ENCODE peak calls at places on chromosomes 4 and X, in nine cellular contexts. G, N, P, O, B, C, Q, X and R are unnamed samples. For H3K4me1, the result is how much of the 10 kb centered on the place peaks cover.

GRCh38 chrX:150032742-150033141 is 94.5 kb upstream of the EOLA2 start:
- DNase-seq in Q (no peak), C (no peak), B (no peak), X (no peak), P (no peak), O (peak), G (no peak), N (no peak), R (no peak)

GRCh38 chr4:53507671-53508286 is 83.5 kb downstream of the LNX1 start:
- DNase-seq in B (no peak), O (no peak), N (no peak), P (no peak), X (peak), C (peak), Q (no peak), G (peak), R (no peak)

GRCh38 chr4:140609548-140610425 is 41.0 kb upstream of the UCP1 start:
- DNase-seq in O (peak), Q (peak), G (no peak), P (no peak), C (no peak), B (no peak), X (no peak), N (no peak), R (no peak)

GRCh38 chr4:22187203-22187835 is 238.7 kb upstream of the KCNIP4 start:
- DNase-seq in O (no peak), P (no peak), Q (no peak), B (no peak), X (no peak), G (no peak), C (no peak), N (no peak), R (no peak)

GRCh38 chrX:109635151-109635550 is 10.2 kb upstream of the KCNE5 start:
- DNase-seq in O (peak), P (no peak), X (no peak), G (no peak), Q (no peak), N (no peak), B (no peak), C (no peak), R (no peak)

GRCh38 chrX:11381464-11381863 is 88.3 kb downstream of the AMELX start:
- DNase-seq in Q (no peak), N (no peak), X (no peak), O (peak), G (no peak), B (peak), C (no peak), P (no peak), R (no peak)

GRCh38 chrX:150984164-150984824 is 1.2 kb downstream of the HMGB3 start:
- DNase-seq in P (no peak), B (no peak), G (no peak), X (no peak), Q (peak), C (no peak), N (no peak), O (peak), R (no peak)

GRCh38 chr4:153560918-153561317 is 94.8 kb downstream of the TMEM131L start:
- DNase-seq in X (no peak), B (no peak), C (no peak), Q (no peak), N (no peak), G (no peak), P (no peak), O (no peak), R (no peak)

GRCh38 chr4:64174247-64174882 is 234.9 kb downstream of the TECRL start:
- DNase-seq in N (no peak), C (no peak), Q (no peak), P (no peak), O (no peak), X (no peak), B (no peak), G (no peak), R (no peak)

GRCh38 chr4:72302981-72303704 is 265.9 kb downstream of the ADAMTS3 start:
- DNase-seq in O (peak), C (no peak), B (peak), N (no peak), G (no peak), P (no peak), Q (peak), X (no peak), R (no peak)

GRCh38 chrX:67612231-67612630 is 68.4 kb downstream of the AR start:
- DNase-seq in N (no peak), Q (no peak), O (no peak), B (no peak), X (no peak), P (no peak), G (no peak), C (no peak), R (no peak)

GRCh38 chrX:45667666-45668065 is 467.0 kb upstream of the DIPK2B start:
- DNase-seq in O (no peak), X (no peak), P (no peak), Q (no peak), B (no peak), G (no peak), N (no peak), C (no peak), R (no peak)

GRCh38 chr4:41598580-41598979 is 60.6 kb downstream of the LIMCH1 start:
- DNase-seq in Q (no peak), C (no peak), B (no peak), O (no peak), P (no peak), X (no peak), N (no peak), G (no peak), R (no peak)

GRCh38 chr4:152328595-152328994 is 207.3 kb downstream of the FBXW7 start:
- DNase-seq in X (no peak), P (no peak), O (no peak), G (no peak), B (no peak), Q (no peak), C (no peak), N (no peak), R (no peak)

GRCh38 chr4:96593422-96593821 is 753.5 kb downstream of the PDHA2 start:
- DNase-seq in N (no peak), O (no peak), Q (no peak), P (no peak), B (peak), X (no peak), G (no peak), C (no peak), R (no peak)

GRCh38 chr4:100657187-100657586 is 139.4 kb upstream of the EMCN start:
- DNase-seq in O (no peak), B (no peak), Q (no peak), N (no peak), X (no peak), P (no peak), G (no peak), C (no peak), R (no peak)

GRCh38 chr4:10336471-10336870 is 120.8 kb downstream of the ZNF518B start:
- DNase-seq in N (no peak), C (no peak), O (no peak), X (no peak), B (no peak), P (no peak), G (no peak), Q (no peak), R (no peak)

GRCh38 chr4:105569014-105569850 is 16.8 kb downstream of the ARHGEF38 start:
- DNase-seq in G (no peak), B (no peak), X (no peak), N (no peak), Q (no peak), C (no peak), P (no peak), O (no peak), R (no peak)

GRCh38 chrX:150616863-150617198 is 48.4 kb downstream of the MTM1 start:
- DNase-seq in O (no peak), X (no peak), C (no peak), Q (no peak), N (no peak), P (no peak), G (no peak), B (no peak), R (no peak)

GRCh38 chrX:357693-358471 is 28.8 kb downstream of the PPP2R3B start:
- DNase-seq in P (peak), Q (peak), O (no peak), C (peak), G (peak), N (peak), B (no peak), X (no peak), R (peak)

GRCh38 chr4:99938243-99938753 is 8.1 kb downstream of the DNAJB14 start:
- DNase-seq in O (no peak), C (no peak), B (no peak), G (no peak), N (no peak), X (no peak), P (no peak), Q (no peak), R (no peak)

GRCh38 chr4:70577220-70577927 is 14.7 kb upstream of the AMBN start:
- DNase-seq in O (no peak), B (no peak), Q (no peak), N (no peak), G (no peak), X (no peak), P (no peak), C (no peak), R (no peak)

GRCh38 chr4:40283413-40283812 is 51.7 kb upstream of the CHRNA9 start:
- DNase-seq in G (no peak), X (no peak), O (no peak), B (no peak), P (no peak), N (no peak), C (no peak), Q (no peak), R (no peak)

GRCh38 chr4:151197258-151197657 is 79.7 kb upstream of the PRSS48 start:
- DNase-seq in N (no peak), B (no peak), O (no peak), X (no peak), G (no peak), C (no peak), Q (no peak), P (no peak), R (no peak)

GRCh38 chr4:151192556-151193235 is 84.3 kb upstream of the PRSS48 start:
- DNase-seq in B (no peak), X (no peak), Q (no peak), O (no peak), C (no peak), P (no peak), N (no peak), G (no peak), R (no peak)

GRCh38 chr4:151195801-151196200 is 81.2 kb upstream of the PRSS48 start:
- DNase-seq in B (no peak), Q (no peak), O (no peak), C (no peak), N (no peak), X (no peak), P (no peak), G (no peak), R (no peak)

GRCh38 chr4:151198748-151199147 is 78.2 kb upstream of the PRSS48 start:
- DNase-seq in B (no peak), G (no peak), P (no peak), C (no peak), N (no peak), O (no peak), Q (no peak), X (no peak), R (no peak)

GRCh38 chr4:151193414-151193813 is 83.5 kb upstream of the PRSS48 start:
- DNase-seq in Q (no peak), P (no peak), X (no peak), B (no peak), G (no peak), O (no peak), C (no peak), N (no peak), R (no peak)
- H3K4me1 ChIP-seq in Q (under half), P (under half), X (under half), B (under half), G (half or more), O (under half), C (under half), N (under half), R (under half)

GRCh38 chr4:7838136-7838782 is 101.4 kb downstream of the AFAP1 start:
- DNase-seq in P (no peak), O (no peak), G (no peak), X (no peak), N (no peak), B (no peak), C (no peak), Q (no peak), R (no peak)
- H3K27ac ChIP-seq in P (no peak), O (no peak), G (no peak), X (no peak), N (no peak), B (no peak), C (no peak), Q (no peak), R (no peak)

GRCh38 chr4:15504041-15504440 is 34.4 kb downstream of the CC2D2A start:
- DNase-seq in G (no peak), B (no peak), N (no peak), Q (no peak), C (no peak), P (no peak), X (no peak), O (no peak), R (no peak)
- H3K4me3 ChIP-seq in G (no peak), B (no peak), N (no peak), Q (no peak), C (no peak), P (no peak), X (no peak), O (no peak), R (no peak)

GRCh38 chr4:168850016-168850415 is 160.0 kb downstream of the CBR4 start:
- DNase-seq in X (no peak), P (no peak), B (no peak), N (no peak), G (no peak), O (no peak), Q (no peak), C (no peak), R (no peak)

GRCh38 chr4:168846414-168846813 is 163.6 kb downstream of the CBR4 start:
- DNase-seq in Q (no peak), N (no peak), C (no peak), O (no peak), P (no peak), X (no peak), G (no peak), B (no peak), R (no peak)

GRCh38 chr4:168848977-168849687 is 160.9 kb downstream of the CBR4 start:
- DNase-seq in Q (no peak), X (no peak), G (no peak), C (no peak), B (no peak), N (no peak), O (peak), P (no peak), R (no peak)

GRCh38 chr4:168845897-168846296 is 164.2 kb downstream of the CBR4 start:
- DNase-seq in C (no peak), O (no peak), G (no peak), X (no peak), B (no peak), Q (no peak), P (no peak), N (no peak), R (no peak)

DNA sequence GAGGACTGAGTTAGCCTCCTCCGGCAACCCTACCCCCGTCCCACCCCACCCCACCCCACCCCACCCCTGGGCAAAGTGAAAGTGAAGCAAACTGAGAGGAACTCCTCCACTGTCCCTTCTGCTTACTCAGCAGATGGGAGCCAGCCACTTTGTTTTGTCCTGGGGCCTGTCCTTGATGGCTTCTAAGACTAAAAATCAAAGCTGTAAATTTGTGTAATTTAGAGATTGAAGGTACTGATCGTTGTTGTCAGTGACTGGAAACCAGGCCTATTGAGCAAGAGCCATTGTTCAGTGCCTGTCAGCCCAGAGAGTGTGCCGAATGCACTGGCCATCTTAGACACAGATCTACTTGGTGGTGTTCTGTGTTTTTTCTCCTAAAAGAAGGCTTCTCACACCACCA is 161.9 kb downstream of the CBR4 start:
- DNase-seq in O (peak), N (no peak), B (no peak), C (no peak), Q (no peak), X (no peak), G (no peak), P (no peak), R (no peak)
- H3K4me1 ChIP-seq in O (half or more), N (under half), B (under half), C (under half), Q (under half), X (under half), G (half or more), P (under half), R (under half)

GRCh38 chr4:36206586-36206985 is 37.7 kb downstream of the ARAP2 start:
- DNase-seq in P (no peak), C (no peak), X (no peak), O (no peak), G (no peak), Q (no peak), B (no peak), N (no peak), R (no peak)
- H3K27ac ChIP-seq in P (no peak), C (no peak), X (no peak), O (no peak), G (no peak), Q (no peak), B (no peak), N (no peak), R (no peak)

GRCh38 chr4:173243917-173244658 is 75.5 kb downstream of the GALNT7 start:
- DNase-seq in C (no peak), N (no peak), X (no peak), Q (no peak), O (no peak), P (no peak), G (no peak), B (no peak), R (no peak)

GRCh38 chr4:173242466-173243250 is 74.0 kb downstream of the GALNT7 start:
- DNase-seq in Q (no peak), C (no peak), G (no peak), P (no peak), X (no peak), B (no peak), O (peak), N (no peak), R (no peak)

GRCh38 chr4:173246719-173247118 is 78.1 kb downstream of the GALNT7 start:
- DNase-seq in Q (no peak), C (no peak), G (no peak), B (no peak), P (no peak), X (no peak), N (no peak), O (no peak), R (no peak)

GRCh38 chr4:173240696-173241095 is 72.1 kb downstream of the GALNT7 start:
- DNase-seq in O (no peak), P (no peak), N (no peak), B (no peak), C (no peak), X (no peak), G (no peak), Q (no peak), R (no peak)

GRCh38 chr4:173243321-173243720 is 74.7 kb downstream of the GALNT7 start:
- DNase-seq in G (no peak), C (no peak), Q (no peak), P (no peak), B (no peak), X (no peak), O (no peak), N (no peak), R (no peak)
- H3K4me3 ChIP-seq in G (no peak), C (no peak), Q (no peak), P (no peak), B (no peak), X (no peak), O (no peak), N (no peak), R (no peak)

GRCh38 chr4:2076908-2077534 is 17.9 kb downstream of the NAT8L start:
- DNase-seq in O (no peak), Q (no peak), X (peak), P (no peak), B (no peak), C (peak), G (no peak), N (no peak), R (peak)
- H3K4me1 ChIP-seq in O (under half), Q (under half), X (under half), P (under half), B (under half), C (under half), G (under half), N (under half), R (under half)

GRCh38 chrX:23334536-23334870 is at the start of gene PTCHD1:
- DNase-seq in G (no peak), N (no peak), C (no peak), P (no peak), O (no peak), X (no peak), Q (no peak), B (no peak), R (no peak)
- H3K27ac ChIP-seq in G (no peak), N (no peak), C (no peak), P (no peak), O (no peak), X (no peak), Q (no peak), B (no peak), R (no peak)